ENCODE peak calls at places on chromosome X, in four cellular contexts. O is EH, E is left ventricle myocardium superior, Y is activated B cell treated with CpG ODN at 0.5 μM for 24 hours. W is an unnamed sample.

GRCh38 chrX:25873196-25873595 is 264.9 kb upstream of the MAGEB18 start:
- DNase-seq in O (no peak), E (no peak), Y (no peak), W (no peak)

GRCh38 chrX:21968333-21968732 is 27.8 kb downstream of the SMS start:
- DNase-seq in O (no peak), E (peak; percentile 32), Y (no peak), W (no peak)

GRCh38 chrX:74520291-74520690 is 94.1 kb downstream of the RLIM start:
- DNase-seq in O (no peak), E (no peak), Y (no peak), W (no peak)

GRCh38 chrX:147485207-147485606 is 426.5 kb upstream of the FMR1 start:
- DNase-seq in O (no peak), E (no peak), Y (no peak), W (no peak)

GRCh38 chrX:88940904-88941303 is 193.9 kb downstream of the CPXCR1 start:
- DNase-seq in O (no peak), E (no peak), Y (no peak), W (no peak)

GRCh38 chrX:150813922-150814321 is 84.5 kb downstream of the CD99L2 start:
- DNase-seq in O (peak; percentile 48), E (no peak), Y (no peak), W (no peak)

GRCh38 chrX:149073464-149073863 is 431.6 kb downstream of the IDS start:
- DNase-seq in O (no peak), E (no peak), Y (no peak), W (no peak)

GRCh38 chrX:1448793-1449580 is 3.7 kb downstream of the ASMTL start:
- DNase-seq in O (no peak), E (no peak), Y (peak; percentile 7), W (no peak)

GRCh38 chrX:50617183-50617582 is 146.6 kb upstream of the DGKK start:
- DNase-seq in O (no peak), E (no peak), Y (no peak), W (no peak)

GRCh38 chrX:72539822-72540221 is 32.8 kb downstream of the HDAC8 start:
- DNase-seq in O (no peak), E (no peak), Y (no peak), W (no peak)

GRCh38 chrX:48058621-48059295 is 12.7 kb downstream of the ZNF630 start:
- DNase-seq in O (no peak), E (no peak), Y (no peak), W (no peak)

GRCh38 chrX:71976753-71977152 is 66.1 kb downstream of the NHSL2 start:
- DNase-seq in O (no peak), E (no peak), Y (no peak), W (no peak)

GRCh38 chrX:112889400-112889799 is 48.8 kb upstream of the AMOT start:
- DNase-seq in O (no peak), E (peak; percentile 26), Y (no peak), W (no peak)

GRCh38 chrX:51742586-51742985 is 656 bp upstream of the GSPT2 start:
- DNase-seq in O (no peak), E (no peak), Y (no peak), W (no peak)

GRCh38 chrX:84187501-84188319 is at the start of gene RPS6KA6:
- DNase-seq in O (peak; percentile 56), E (peak; percentile 28), Y (no peak), W (peak; percentile 26)

GRCh38 chrX:38768079-38768478 is 33.2 kb upstream of the MID1IP1 start:
- DNase-seq in O (peak; percentile 43), E (no peak), Y (no peak), W (no peak)

GRCh38 chrX:41906515-41907165 is 16.7 kb downstream of the CASK start:
- DNase-seq in O (peak; percentile 1), E (no peak), Y (no peak), W (no peak)

GRCh38 chrX:20980426-20980825 is 393.8 kb upstream of the CNKSR2 start:
- DNase-seq in O (no peak), E (no peak), Y (no peak), W (no peak)

GRCh38 chrX:20515841-20516461 is 249.2 kb upstream of the RPS6KA3 start:
- DNase-seq in O (peak; percentile 90), E (no peak), Y (no peak), W (no peak)

GRCh38 chrX:47560831-47561652 is at the start of gene ARAF:
- DNase-seq in O (peak; percentile 98), E (peak; percentile 95), Y (peak; percentile 77), W (peak; percentile 91)

GRCh38 chrX:129000797-129001196 is 522.5 kb downstream of the SMARCA1 start:
- DNase-seq in O (no peak), E (no peak), Y (no peak), W (no peak)

GRCh38 chrX:13485167-13485566 is 84.2 kb upstream of the EGFL6 start:
- DNase-seq in O (no peak), E (no peak), Y (no peak), W (no peak)

GRCh38 chrX:96407501-96407900 is 277.1 kb upstream of the DIAPH2 start:
- DNase-seq in O (peak; percentile 82), E (no peak), Y (no peak), W (no peak)

GRCh38 chrX:29858714-29859113 is 356.6 kb upstream of the MAGEB2 start:
- DNase-seq in O (peak; percentile 41), E (no peak), Y (no peak), W (no peak)

GRCh38 chrX:85223359-85223758 is 20.2 kb downstream of the SATL1 start:
- DNase-seq in O (no peak), E (no peak), Y (no peak), W (no peak)

GRCh38 chrX:37922926-37923325 is 75.6 kb upstream of the DYNLT3 start:
- DNase-seq in O (no peak), E (no peak), Y (no peak), W (peak; percentile 38)

GRCh38 chrX:9913041-9913440 is 54.1 kb upstream of the CLDN34 start:
- DNase-seq in O (no peak), E (no peak), Y (no peak), W (no peak)

GRCh38 chrX:154695913-154696312 is 42.5 kb upstream of the CTAG2 start:
- DNase-seq in O (no peak), E (no peak), Y (no peak), W (no peak)

GRCh38 chrX:83008415-83008814 is 499.7 kb upstream of the POU3F4 start:
- DNase-seq in O (no peak), E (no peak), Y (no peak), W (no peak)

GRCh38 chrX:39115166-39115565 is 313.9 kb downstream of the MID1IP1 start:
- DNase-seq in O (no peak), E (no peak), Y (no peak), W (no peak)

GRCh38 chrX:39327255-39327654 is 526.0 kb downstream of the MID1IP1 start:
- DNase-seq in O (no peak), E (no peak), Y (no peak), W (no peak)

GRCh38 chrX:42027367-42028025 is 104.1 kb upstream of the CASK start:
- DNase-seq in O (no peak), E (no peak), Y (no peak), W (no peak)

GRCh38 chrX:102651242-102651967 is at the start of gene GPRASP1:
- DNase-seq in O (peak; percentile 33), E (peak; percentile 77), Y (peak; percentile 44), W (peak; percentile 53)

GRCh38 chrX:53716328-53717088 is 30.0 kb upstream of the HUWE1 start:
- DNase-seq in O (peak; percentile 36), E (no peak), Y (no peak), W (no peak)